ENCODE peak calls at places on chromosomes 16 and 17, in eight cellular contexts. B, K, R, W, D, N, Y and I are unnamed samples.

GRCh38 chr17:57523926-57524634 is 221.0 kb downstream of the CCDC182 start:
- DNase-seq in W (no peak), R (peak; percentile 59), K (no peak), Y (no peak), B (peak; percentile 61), D (peak; percentile 24), N (no peak), I (no peak)

GRCh38 chr17:65783845-65784334 is 222.4 kb upstream of the AXIN2 start:
- DNase-seq in N (no peak), K (no peak), W (no peak), B (peak; percentile 94), R (no peak), Y (no peak), D (peak; percentile 96), I (peak; percentile 82)

GRCh38 chr17:18217412-18218015 is 7.9 kb upstream of the LLGL1 start:
- DNase-seq in Y (no peak), B (peak; percentile 45), N (peak; percentile 55), R (peak; percentile 77), K (peak; percentile 86), D (peak; percentile 66), W (peak; percentile 74), I (no peak)

GRCh38 chr16:86894168-86894567 is 315.8 kb downstream of the FOXL1 start:
- DNase-seq in Y (no peak), K (no peak), R (no peak), D (no peak), W (no peak), B (no peak), N (no peak), I (no peak)

GRCh38 chr17:8872036-8872704 is 4.7 kb upstream of the PIK3R6 start:
- DNase-seq in W (no peak), B (no peak), R (no peak), K (no peak), N (no peak), Y (no peak), D (no peak), I (no peak)

GRCh38 chr17:49875690-49876089 is 27.8 kb upstream of the TAC4 start:
- DNase-seq in W (no peak), K (no peak), R (no peak), B (no peak), N (no peak), Y (no peak), D (no peak), I (no peak)

GRCh38 chr16:66740010-66740409 is 11.4 kb downstream of the DYNC1LI2 start:
- DNase-seq in N (no peak), R (no peak), K (peak; percentile 62), Y (no peak), D (peak; percentile 54), B (peak; percentile 32), W (no peak), I (no peak)

GRCh38 chr16:29926675-29927522 is 873 bp upstream of the KCTD13 start:
- DNase-seq in N (no peak), B (peak; percentile 23), K (no peak), W (no peak), R (peak; percentile 32), Y (no peak), D (no peak), I (no peak)

GRCh38 chr16:24688359-24688758 is 41.1 kb upstream of the TNRC6A start:
- DNase-seq in R (no peak), B (no peak), W (no peak), N (no peak), K (no peak), Y (no peak), D (no peak), I (no peak)

GRCh38 chr16:11402051-11402744 is 56.9 kb downstream of the RMI2 start:
- DNase-seq in N (no peak), R (no peak), B (no peak), Y (no peak), D (no peak), K (no peak), W (no peak), I (no peak)

GRCh38 chr17:55265434-55266021 is 768 bp downstream of the HLF start:
- DNase-seq in Y (no peak), B (no peak), D (no peak), R (peak; percentile 28), K (no peak), N (no peak), W (no peak), I (no peak)

GRCh38 chr16:75801307-75801706 is 75.0 kb upstream of the CPHXL start:
- DNase-seq in B (no peak), Y (no peak), R (no peak), D (no peak), K (peak; percentile 4), W (no peak), N (no peak), I (no peak)

GRCh38 chr17:49434821-49435581 is 20.3 kb upstream of the PHB1 start:
- DNase-seq in R (no peak), K (peak; percentile 63), N (no peak), W (no peak), D (peak; percentile 61), B (peak; percentile 41), Y (peak; percentile 38), I (no peak)

GRCh38 chr16:81798311-81799137 is 19.4 kb downstream of the PLCG2 start:
- DNase-seq in B (no peak), W (no peak), R (peak; percentile 60), N (no peak), K (peak; percentile 98), Y (no peak), D (no peak), I (no peak)

DNA sequence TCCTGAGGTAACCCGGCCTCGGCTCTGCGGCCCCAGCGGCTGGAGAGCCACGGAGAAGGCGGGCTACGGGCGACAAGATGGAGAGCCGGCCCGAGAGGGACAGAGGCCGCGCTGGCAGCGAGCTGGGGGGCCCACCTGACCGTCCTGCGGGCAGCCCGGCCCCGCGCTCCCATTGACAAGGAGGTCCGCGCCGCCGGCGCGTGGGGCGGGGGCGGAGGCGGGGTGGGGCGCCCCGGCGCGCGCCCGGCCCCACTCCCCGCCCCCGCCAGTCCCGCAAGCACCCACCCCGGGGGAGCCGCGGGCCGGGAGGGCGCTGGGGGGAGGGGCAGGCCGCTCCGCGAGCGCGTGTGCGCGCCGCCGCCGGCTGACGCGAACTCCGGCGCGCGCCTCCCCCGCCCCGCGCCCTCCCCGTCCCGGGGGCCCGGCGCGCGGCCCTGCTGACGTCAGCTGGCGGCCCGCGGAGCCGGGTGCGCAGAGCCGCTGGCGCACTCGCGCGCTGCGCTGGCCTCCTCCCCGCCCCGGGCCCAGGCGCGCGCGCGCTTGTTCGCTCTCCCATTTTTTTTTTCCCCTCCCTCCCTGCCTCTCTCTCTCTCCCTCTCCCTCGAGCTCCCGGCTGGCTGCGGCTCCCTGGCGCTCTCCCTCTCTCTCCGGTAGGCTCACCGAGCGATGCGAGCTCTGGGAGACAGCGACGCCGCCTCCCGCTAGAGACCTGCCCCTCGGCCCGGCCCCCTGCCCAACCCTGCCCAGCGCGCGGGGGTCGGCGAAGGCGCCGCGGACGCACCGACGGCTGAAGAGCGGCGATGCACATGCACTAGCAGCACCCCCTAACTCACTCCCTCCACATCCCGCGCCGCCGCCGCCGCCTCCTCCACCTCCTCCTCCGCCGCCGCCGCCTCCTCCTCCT is at the start of gene GNAO1:
- DNase-seq in K (no peak), Y (no peak), B (peak; percentile 51), N (peak; percentile 41), W (peak; percentile 37), R (peak; percentile 28), D (peak; percentile 56), I (no peak)
- TF ChIP-seq CTCF in K (no peak), Y (no peak), B (no peak), N (no peak), W (no peak), R (no peak), D (no peak), I (no peak)

DNA sequence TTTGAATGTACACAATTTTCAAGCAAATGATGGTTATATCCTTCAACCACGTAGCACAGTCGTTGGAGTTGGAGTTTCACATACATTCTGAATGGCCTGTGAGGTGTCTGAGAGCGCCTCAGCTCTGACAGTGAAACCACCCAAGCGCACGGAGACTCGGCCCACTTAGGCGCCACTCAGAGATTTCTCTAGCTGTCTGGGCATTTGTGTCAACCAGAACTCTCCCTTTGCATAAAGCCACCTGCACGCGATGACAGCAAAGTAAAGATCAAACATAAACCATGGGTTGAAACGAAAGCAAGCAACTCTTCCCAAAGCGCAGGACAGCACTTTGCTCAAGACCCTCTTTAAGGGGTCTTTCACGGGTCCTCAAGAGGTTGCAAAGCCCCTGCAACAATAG is 543 bp downstream of the SLC6A4 start:
- DNase-seq in R (no peak), N (no peak), B (no peak), K (no peak), D (no peak), W (no peak), Y (no peak), I (no peak)
- H3K4me3 ChIP-seq in R (peak overlapping the region; percentile 39), N (peak overlapping the region; percentile 11), B (peak overlapping the region; percentile 48), K (no peak overlapping the region), D (peak overlapping the region; percentile 33), W (peak overlapping the region; percentile 23), Y (peak overlapping the region; percentile 34), I (no peak overlapping the region)

DNA sequence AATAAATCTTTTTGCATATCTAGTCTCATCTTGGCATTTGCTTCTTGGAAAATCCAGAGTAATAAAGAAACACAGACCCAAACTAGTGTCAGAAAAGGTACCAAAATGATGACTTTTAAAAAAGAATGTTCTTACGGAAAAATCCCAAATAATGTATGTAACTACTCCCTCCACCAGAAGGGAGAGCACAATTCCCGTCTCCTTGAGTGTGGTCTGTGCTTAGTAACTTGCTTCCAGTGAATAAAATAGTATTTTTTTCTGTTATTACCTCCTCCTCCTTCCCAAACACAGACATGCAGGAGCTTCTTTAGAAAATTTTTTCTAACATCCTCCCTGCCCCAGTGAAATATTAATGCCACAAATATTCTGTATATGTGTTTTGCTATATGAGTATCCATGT is 358.1 kb downstream of the ZFHX3 start:
- DNase-seq in N (no peak), W (no peak), K (no peak), B (peak; percentile 17), Y (no peak), R (no peak), D (peak; percentile 29), I (no peak)
- TF ChIP-seq CTCF in N (no peak), W (no peak), K (no peak), B (peak; percentile 18), Y (no peak), R (no peak), D (no peak), I (no peak)

GRCh38 chr16:64452446-64452845 is 669.4 kb downstream of the CDH11 start:
- DNase-seq in B (no peak), R (no peak), K (no peak), D (no peak), W (no peak), N (no peak), Y (no peak), I (no peak)

GRCh38 chr16:64445649-64446048 is 676.2 kb downstream of the CDH11 start:
- DNase-seq in W (no peak), K (no peak), D (no peak), N (no peak), Y (no peak), B (peak; percentile 11), R (no peak), I (no peak)

GRCh38 chr16:64449511-64449910 is 672.4 kb downstream of the CDH11 start:
- DNase-seq in Y (no peak), R (no peak), K (no peak), B (no peak), N (no peak), W (no peak), D (no peak), I (no peak)

GRCh38 chr16:64453643-64454042 is 668.2 kb downstream of the CDH11 start:
- DNase-seq in D (no peak), K (no peak), Y (no peak), B (no peak), W (no peak), N (no peak), R (no peak), I (peak; percentile 23)

GRCh38 chr16:64450170-64450569 is 671.7 kb downstream of the CDH11 start:
- DNase-seq in D (peak; percentile 17), Y (no peak), K (no peak), R (no peak), B (peak; percentile 30), W (no peak), N (no peak), I (peak; percentile 38)
- H3K4me3 ChIP-seq in D (no peak overlapping the region), Y (no peak overlapping the region), K (no peak overlapping the region), R (no peak overlapping the region), B (no peak overlapping the region), W (no peak overlapping the region), N (no peak overlapping the region), I (no peak overlapping the region)